ENCODE peak calls at places on chromosomes 5 and 9, in five cellular contexts. V is dorsolateral prefrontal cortex, Z is heart right ventricle, Y is epithelial cell of esophagus, W is thyroid gland. K is an unnamed sample.

GRCh38 chr5:32098291-32098690 is 75.8 kb downstream of the GOLPH3 start:
- DNase-seq in Z (peak), V (no peak), Y (no peak), W (no peak), K (no peak)

GRCh38 chr9:16033253-16033652 is 480.4 kb downstream of the CCDC171 start:
- DNase-seq in V (no peak), W (no peak), Z (no peak), Y (no peak), K (no peak)

GRCh38 chr9:134535171-134535570 is 106.4 kb upstream of the COL5A1 start:
- DNase-seq in Z (no peak), W (no peak), V (no peak), Y (no peak), K (no peak)

GRCh38 chr5:130110333-130110732 is 206.1 kb downstream of the CHSY3 start:
- DNase-seq in Z (no peak), V (no peak), Y (no peak), W (no peak), K (peak)

GRCh38 chr5:168728812-168729211 is 149.6 kb upstream of the PANK3 start:
- DNase-seq in W (no peak), V (no peak), Y (no peak), Z (no peak), K (no peak)

GRCh38 chr9:33289501-33289900 is 815 bp upstream of the NFX1 start:
- DNase-seq in Z (peak), W (peak), Y (no peak), V (no peak), K (peak)

GRCh38 chr5:177432143-177432904 is 5.8 kb downstream of the GRK6 start:
- DNase-seq in V (no peak), Z (peak), Y (no peak), W (no peak), K (no peak)

GRCh38 chr9:123383512-123384170 is 27.6 kb downstream of the CRB2 start:
- DNase-seq in W (no peak), Z (no peak), Y (no peak), V (no peak), K (no peak)

GRCh38 chr5:173711466-173711865 is 95.0 kb upstream of the BOD1 start:
- DNase-seq in Y (no peak), V (no peak), Z (no peak), W (no peak), K (no peak)

GRCh38 chr9:90070056-90070455 is 465.2 kb downstream of the GADD45G start:
- DNase-seq in Z (no peak), Y (no peak), V (no peak), W (no peak), K (no peak)

GRCh38 chr5:60148356-60148755 is 254.8 kb upstream of the PDE4D start:
- DNase-seq in Z (no peak), V (no peak), Y (peak), W (no peak), K (peak)

GRCh38 chr9:27033815-27034403 is 28.4 kb upstream of the LRRC19 start:
- DNase-seq in V (no peak), W (peak), Y (peak), Z (peak), K (peak)

GRCh38 chr9:135816179-135816970 is 91.0 kb downstream of the CAMSAP1 start:
- DNase-seq in Z (no peak), V (no peak), Y (no peak), W (no peak), K (no peak)

GRCh38 chr9:133514475-133515239 is 10.1 kb downstream of the MYMK start:
- DNase-seq in W (peak), Z (peak), Y (no peak), V (peak), K (no peak)

GRCh38 chr5:174693697-174694400 is 30.5 kb upstream of the MSX2 start:
- DNase-seq in V (no peak), W (peak), Z (no peak), Y (no peak), K (no peak)

GRCh38 chr9:114282507-114282906 is 40.4 kb upstream of the ORM1 start:
- DNase-seq in V (peak), W (no peak), Y (peak), Z (no peak), K (no peak)

GRCh38 chr9:32722704-32723103 is 60.6 kb upstream of the TMEM215 start:
- DNase-seq in Z (no peak), V (no peak), W (no peak), Y (no peak), K (no peak)

GRCh38 chr5:2184024-2184362 is 301.3 kb upstream of the IRX4 start:
- DNase-seq in W (no peak), Z (no peak), V (no peak), Y (no peak), K (no peak)

GRCh38 chr5:167573274-167574127 is 717.9 kb upstream of the WWC1 start:
- DNase-seq in W (peak), V (peak), Y (peak), Z (no peak), K (peak)

GRCh38 chr9:125829743-125830142 is 82.6 kb downstream of the PBX3 start:
- DNase-seq in Z (peak), V (no peak), W (no peak), Y (no peak), K (peak)

GRCh38 chr5:6768590-6769230 is 55.5 kb downstream of the TENT4A start:
- DNase-seq in W (no peak), V (no peak), Y (no peak), Z (no peak), K (no peak)

GRCh38 chr5:1537166-1538154 is 13.7 kb upstream of the LPCAT1 start:
- DNase-seq in Z (no peak), V (no peak), Y (no peak), W (no peak), K (no peak)

GRCh38 chr5:84274585-84275468 is 109.9 kb downstream of the EDIL3 start:
- DNase-seq in W (peak), Z (peak), Y (peak), V (no peak), K (peak)

GRCh38 chr9:78383130-78383529 is 86.2 kb downstream of the PSAT1 start:
- DNase-seq in V (no peak), Z (no peak), W (no peak), Y (no peak), K (peak)

GRCh38 chr5:141528401-141528984 is 39.6 kb downstream of the PCDHGC5 start:
- DNase-seq in Z (peak), Y (no peak), V (no peak), W (peak), K (peak)

GRCh38 chr5:21919417-21920022 is 933.6 kb downstream of the CDH12 start:
- DNase-seq in V (no peak), Z (no peak), Y (peak), W (no peak), K (peak)

GRCh38 chr5:178191661-178192060 is 4.5 kb upstream of the GMCL2 start:
- DNase-seq in W (no peak), Y (no peak), V (no peak), Z (no peak), K (no peak)

GRCh38 chr5:116631147-116631546 is 56.5 kb upstream of the SEMA6A start:
- DNase-seq in V (no peak), Y (no peak), W (no peak), Z (no peak), K (no peak)

GRCh38 chr5:135113323-135113722 is 79.3 kb upstream of the PITX1 start:
- DNase-seq in Z (no peak), V (no peak), W (no peak), Y (no peak), K (no peak)

GRCh38 chr9:82560036-82560435 is 502.9 kb downstream of the RASEF start:
- DNase-seq in W (no peak), Y (no peak), V (no peak), Z (no peak), K (no peak)

GRCh38 chr9:82563094-82563493 is 499.8 kb downstream of the RASEF start:
- DNase-seq in Y (no peak), V (no peak), Z (no peak), W (no peak), K (no peak)

GRCh38 chr9:82563841-82564240 is 499.1 kb downstream of the RASEF start:
- DNase-seq in Z (no peak), V (no peak), Y (no peak), W (no peak), K (no peak)

GRCh38 chr9:82558855-82559615 is 503.9 kb downstream of the RASEF start:
- DNase-seq in W (no peak), Y (no peak), V (no peak), Z (no peak), K (no peak)

DNA sequence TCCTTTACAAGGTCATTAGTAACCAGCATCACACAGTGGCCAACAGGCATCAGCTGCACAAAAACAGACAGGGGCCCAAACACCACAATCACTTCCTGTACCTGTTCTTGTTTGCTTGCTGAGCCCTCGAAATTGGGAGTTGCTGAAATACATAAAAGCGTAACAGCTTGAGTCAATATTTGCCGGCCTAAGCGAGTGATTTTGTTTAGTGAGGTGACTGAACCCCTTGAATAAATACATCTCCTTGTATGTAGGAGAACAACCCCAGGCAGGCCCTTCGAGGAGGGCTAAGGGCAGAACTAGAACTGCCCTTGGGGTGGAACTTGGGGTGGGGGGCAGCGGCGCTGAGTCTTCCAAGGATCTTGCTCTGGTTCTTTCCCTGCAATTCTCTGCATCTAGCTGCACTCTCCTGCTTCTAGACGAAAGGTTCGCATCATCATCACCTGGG is 502.5 kb downstream of the RASEF start:
- DNase-seq in Z (no peak), V (no peak), W (no peak), Y (no peak), K (no peak)
- TF ChIP-seq CTCF in Z (no peak), V (no peak), W (no peak), Y (no peak), K (no peak)

GRCh38 chr5:72107874-72108199 is 562 bp downstream of the MAP1B start:
- DNase-seq in W (peak), V (no peak), Y (no peak), Z (peak), K (no peak)

GRCh38 chr5:72110401-72111013 is 3.2 kb downstream of the MAP1B start:
- DNase-seq in W (no peak), Y (peak), V (peak), Z (peak), K (peak)

GRCh38 chr5:72109051-72109411 is 1.8 kb downstream of the MAP1B start:
- DNase-seq in Z (no peak), V (no peak), W (no peak), Y (no peak), K (no peak)

GRCh38 chr5:72108200-72109050 is 1.1 kb downstream of the MAP1B start:
- DNase-seq in Y (peak), V (peak), Z (peak), W (peak), K (peak)

DNA sequence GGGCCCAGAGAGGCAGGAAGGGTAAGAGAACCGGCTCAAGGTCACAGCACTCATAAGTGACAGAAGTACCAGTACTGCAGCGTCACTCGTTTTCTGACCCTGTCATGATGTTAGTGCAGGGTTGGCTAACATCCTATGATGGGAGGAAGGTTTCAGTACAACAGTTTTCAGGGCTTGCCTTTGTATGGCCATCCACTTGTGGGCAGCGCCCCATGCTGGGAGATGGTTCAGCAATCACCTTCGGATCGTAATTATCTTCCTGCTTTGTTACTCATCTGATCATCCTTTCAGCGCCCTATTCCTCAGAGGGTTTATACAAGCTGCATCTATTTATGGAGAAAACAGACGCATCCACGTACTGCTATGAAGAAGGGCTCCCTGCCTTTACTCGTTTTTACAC is 2.4 kb downstream of the MAP1B start:
- DNase-seq in Z (peak), V (peak), W (no peak), Y (peak), K (peak)
- H3K4me3 ChIP-seq in Z (peak), V (peak), W (no peak), Y (no peak), K (peak)

GRCh38 chr5:154997746-154998145 is 15.8 kb upstream of the KIF4B start:
- DNase-seq in W (no peak), Z (no peak), Y (peak), V (no peak), K (peak)

GRCh38 chr5:155001523-155001922 is 12.0 kb upstream of the KIF4B start:
- DNase-seq in Y (no peak), Z (no peak), W (no peak), V (no peak), K (no peak)

GRCh38 chr5:154999865-155000264 is 13.7 kb upstream of the KIF4B start:
- DNase-seq in V (no peak), W (no peak), Y (no peak), Z (no peak), K (no peak)

GRCh38 chr5:154993461-154993860 is 20.1 kb upstream of the KIF4B start:
- DNase-seq in Z (no peak), Y (no peak), W (no peak), V (no peak), K (no peak)

DNA sequence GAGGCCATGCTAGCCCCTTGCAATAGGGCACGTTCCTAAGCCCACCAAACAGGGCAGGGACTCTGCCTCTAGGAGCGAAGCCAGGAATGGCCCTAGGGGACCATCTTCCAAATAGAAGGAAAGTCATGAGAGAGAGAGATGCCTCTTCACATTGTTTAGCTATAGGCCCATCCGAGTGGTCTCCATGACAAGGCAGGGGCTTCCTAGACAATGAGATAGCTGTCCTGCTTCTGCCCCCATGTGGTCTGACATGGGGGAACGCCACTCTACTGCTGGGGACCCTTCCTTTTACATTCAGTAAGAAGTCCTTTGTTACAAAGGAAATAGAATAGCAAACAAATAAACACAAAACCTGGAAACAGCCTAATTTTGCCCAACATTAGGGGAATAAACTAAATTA is 17.9 kb upstream of the KIF4B start:
- DNase-seq in V (no peak), Z (no peak), W (no peak), Y (no peak), K (no peak)
- TF ChIP-seq CTCF in V (peak), Z (no peak), W (no peak), Y (no peak), K (no peak)

DNA sequence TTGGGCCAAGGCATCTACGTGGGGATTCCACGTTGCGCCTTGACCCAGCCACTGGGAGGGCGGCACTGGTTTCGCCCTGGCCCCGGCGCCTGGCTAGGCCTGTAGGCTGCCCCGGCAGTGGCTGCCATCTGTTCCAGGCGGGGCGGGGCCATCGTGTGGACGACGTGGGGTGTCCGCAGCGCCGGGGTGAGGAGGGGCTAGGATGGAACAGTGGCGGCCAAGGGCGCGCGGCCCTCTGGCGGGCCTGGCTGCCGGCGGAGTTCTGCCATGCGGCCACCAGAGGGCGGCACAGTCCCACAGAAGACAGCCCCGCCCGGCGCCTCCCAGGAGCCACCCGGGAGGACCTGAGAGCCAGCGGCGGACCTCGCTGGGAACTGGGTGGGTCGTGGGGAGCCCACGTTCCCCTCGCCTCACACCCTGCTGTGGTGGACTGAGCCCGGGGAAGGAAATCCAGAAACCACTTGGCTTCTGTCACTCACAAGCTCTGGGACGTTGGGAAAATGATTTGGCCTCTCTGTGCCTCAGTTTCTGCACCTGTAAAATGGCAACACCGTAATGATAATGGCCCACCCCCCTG is 22.6 kb upstream of the RAPGEF1 start:
- DNase-seq in W (peak), Y (peak), V (peak), Z (peak), K (peak)
- H3K4me3 ChIP-seq in W (no peak), Y (no peak), V (no peak), Z (no peak), K (no peak)

K was measured in cardiac fibroblast.